ENCODE peak calls at places on chromosomes 5 and 9, in seven cellular contexts. One of them, this sample, is unnamed.

GRCh38 chr9:79471577-79472543 is 99.9 kb upstream of the TLE4 start:
- DNase-seq in BE2C: peak
- DNase-seq in progenitor cell of endocrine pancreas: no peak
- DNase-seq in epithelial cell of proximal tubule: no peak
- DNase-seq in fibroblast of the aortic adventitia: peak
- DNase-seq in PC-9: no peak
- DNase-seq in lower lobe of right lung: peak
- DNase-seq in this sample: peak

GRCh38 chr5:79088507-79088906 is 18.9 kb downstream of the BHMT2 start:
- DNase-seq in lower lobe of right lung: no peak
- DNase-seq in PC-9: no peak
- DNase-seq in fibroblast of the aortic adventitia: no peak
- DNase-seq in BE2C: no peak
- DNase-seq in epithelial cell of proximal tubule: no peak
- DNase-seq in progenitor cell of endocrine pancreas: no peak
- DNase-seq in this sample: no peak

GRCh38 chr9:132481467-132481866 is 71.5 kb downstream of the CFAP77 start:
- DNase-seq in PC-9: no peak
- DNase-seq in BE2C: no peak
- DNase-seq in epithelial cell of proximal tubule: no peak
- DNase-seq in fibroblast of the aortic adventitia: no peak
- DNase-seq in lower lobe of right lung: no peak
- DNase-seq in progenitor cell of endocrine pancreas: no peak
- DNase-seq in this sample: no peak

GRCh38 chr5:69451941-69452652 is 37.2 kb downstream of the MARVELD2 start:
- DNase-seq in lower lobe of right lung: no peak
- DNase-seq in epithelial cell of proximal tubule: no peak
- DNase-seq in progenitor cell of endocrine pancreas: no peak
- DNase-seq in fibroblast of the aortic adventitia: no peak
- DNase-seq in PC-9: no peak
- DNase-seq in BE2C: no peak
- DNase-seq in this sample: no peak

GRCh38 chr9:107137495-107138202 is 145.4 kb upstream of the RAD23B start:
- DNase-seq in progenitor cell of endocrine pancreas: no peak
- DNase-seq in BE2C: peak
- DNase-seq in epithelial cell of proximal tubule: no peak
- DNase-seq in fibroblast of the aortic adventitia: peak
- DNase-seq in PC-9: no peak
- DNase-seq in lower lobe of right lung: no peak
- DNase-seq in this sample: no peak

GRCh38 chr5:9035346-9035745 is 510.5 kb downstream of the SEMA5A start:
- DNase-seq in fibroblast of the aortic adventitia: no peak
- DNase-seq in epithelial cell of proximal tubule: no peak
- DNase-seq in PC-9: no peak
- DNase-seq in BE2C: no peak
- DNase-seq in lower lobe of right lung: no peak
- DNase-seq in progenitor cell of endocrine pancreas: no peak
- DNase-seq in this sample: no peak

GRCh38 chr5:136028782-136029742 is at the start of gene TGFBI:
- DNase-seq in PC-9: peak
- DNase-seq in BE2C: no peak
- DNase-seq in epithelial cell of proximal tubule: no peak
- DNase-seq in progenitor cell of endocrine pancreas: peak
- DNase-seq in fibroblast of the aortic adventitia: peak
- DNase-seq in lower lobe of right lung: peak
- DNase-seq in this sample: no peak

GRCh38 chr5:10566556-10567068 is 2.7 kb downstream of the ANKRD33B start:
- DNase-seq in BE2C: no peak
- DNase-seq in PC-9: no peak
- DNase-seq in lower lobe of right lung: no peak
- DNase-seq in progenitor cell of endocrine pancreas: no peak
- DNase-seq in fibroblast of the aortic adventitia: no peak
- DNase-seq in epithelial cell of proximal tubule: no peak
- DNase-seq in this sample: no peak

GRCh38 chr9:119004618-119004990 is 364.6 kb downstream of the BRINP1 start:
- DNase-seq in lower lobe of right lung: no peak
- DNase-seq in progenitor cell of endocrine pancreas: no peak
- DNase-seq in epithelial cell of proximal tubule: peak
- DNase-seq in PC-9: no peak
- DNase-seq in BE2C: no peak
- DNase-seq in fibroblast of the aortic adventitia: peak
- DNase-seq in this sample: peak

GRCh38 chr9:99266136-99267023 is 44.3 kb downstream of the SEC61B start:
- DNase-seq in BE2C: peak
- DNase-seq in PC-9: peak
- DNase-seq in fibroblast of the aortic adventitia: peak
- DNase-seq in epithelial cell of proximal tubule: no peak
- DNase-seq in lower lobe of right lung: peak
- DNase-seq in progenitor cell of endocrine pancreas: peak
- DNase-seq in this sample: no peak

GRCh38 chr5:168651654-168652053 is 72.5 kb upstream of the PANK3 start:
- DNase-seq in BE2C: no peak
- DNase-seq in epithelial cell of proximal tubule: no peak
- DNase-seq in lower lobe of right lung: no peak
- DNase-seq in progenitor cell of endocrine pancreas: no peak
- DNase-seq in fibroblast of the aortic adventitia: peak
- DNase-seq in PC-9: no peak
- DNase-seq in this sample: no peak

GRCh38 chr9:93525476-93525875 is 50.9 kb upstream of the PHF2 start:
- DNase-seq in fibroblast of the aortic adventitia: peak
- DNase-seq in PC-9: no peak
- DNase-seq in BE2C: no peak
- DNase-seq in lower lobe of right lung: no peak
- DNase-seq in epithelial cell of proximal tubule: no peak
- DNase-seq in progenitor cell of endocrine pancreas: no peak
- DNase-seq in this sample: no peak

GRCh38 chr5:73204302-73204701 is 31.3 kb downstream of the TMEM174 start:
- DNase-seq in BE2C: no peak
- DNase-seq in lower lobe of right lung: no peak
- DNase-seq in PC-9: no peak
- DNase-seq in epithelial cell of proximal tubule: no peak
- DNase-seq in fibroblast of the aortic adventitia: no peak
- DNase-seq in progenitor cell of endocrine pancreas: no peak
- DNase-seq in this sample: no peak

GRCh38 chr5:98899456-98899855 is 29.4 kb downstream of the CHD1 start:
- DNase-seq in PC-9: no peak
- DNase-seq in BE2C: no peak
- DNase-seq in fibroblast of the aortic adventitia: no peak
- DNase-seq in epithelial cell of proximal tubule: no peak
- DNase-seq in progenitor cell of endocrine pancreas: no peak
- DNase-seq in lower lobe of right lung: no peak
- DNase-seq in this sample: no peak

GRCh38 chr5:116360008-116360853 is 214.4 kb downstream of the SEMA6A start:
- DNase-seq in BE2C: peak
- DNase-seq in PC-9: no peak
- DNase-seq in fibroblast of the aortic adventitia: peak
- DNase-seq in progenitor cell of endocrine pancreas: no peak
- DNase-seq in lower lobe of right lung: no peak
- DNase-seq in epithelial cell of proximal tubule: no peak
- DNase-seq in this sample: no peak

GRCh38 chr9:68560131-68560844 is 19.6 kb upstream of the TMEM252 start:
- DNase-seq in epithelial cell of proximal tubule: peak
- DNase-seq in progenitor cell of endocrine pancreas: no peak
- DNase-seq in lower lobe of right lung: peak
- DNase-seq in PC-9: no peak
- DNase-seq in fibroblast of the aortic adventitia: peak
- DNase-seq in BE2C: peak
- DNase-seq in this sample: peak

GRCh38 chr5:150309898-150310269 is 7.2 kb upstream of the ARSI start:
- DNase-seq in lower lobe of right lung: no peak
- DNase-seq in progenitor cell of endocrine pancreas: no peak
- DNase-seq in epithelial cell of proximal tubule: no peak
- DNase-seq in fibroblast of the aortic adventitia: no peak
- DNase-seq in PC-9: no peak
- DNase-seq in BE2C: no peak
- DNase-seq in this sample: no peak

GRCh38 chr9:123360161-123361085 is 4.4 kb downstream of the CRB2 start:
- DNase-seq in progenitor cell of endocrine pancreas: peak
- DNase-seq in lower lobe of right lung: peak
- DNase-seq in fibroblast of the aortic adventitia: no peak
- DNase-seq in BE2C: peak
- DNase-seq in epithelial cell of proximal tubule: no peak
- DNase-seq in PC-9: peak
- DNase-seq in this sample: no peak

GRCh38 chr9:18920141-18920611 is 112.8 kb downstream of the SAXO1 start:
- DNase-seq in fibroblast of the aortic adventitia: peak
- DNase-seq in progenitor cell of endocrine pancreas: no peak
- DNase-seq in PC-9: no peak
- DNase-seq in BE2C: no peak
- DNase-seq in epithelial cell of proximal tubule: no peak
- DNase-seq in lower lobe of right lung: no peak
- DNase-seq in this sample: no peak

GRCh38 chr9:114047717-114048116 is 30.4 kb downstream of the AMBP start:
- DNase-seq in fibroblast of the aortic adventitia: peak
- DNase-seq in PC-9: no peak
- DNase-seq in progenitor cell of endocrine pancreas: no peak
- DNase-seq in lower lobe of right lung: no peak
- DNase-seq in BE2C: peak
- DNase-seq in epithelial cell of proximal tubule: no peak
- DNase-seq in this sample: no peak

GRCh38 chr9:125429476-125430160 is 168.0 kb downstream of the GAPVD1 start:
- DNase-seq in epithelial cell of proximal tubule: no peak
- DNase-seq in fibroblast of the aortic adventitia: no peak
- DNase-seq in progenitor cell of endocrine pancreas: no peak
- DNase-seq in lower lobe of right lung: peak
- DNase-seq in PC-9: no peak
- DNase-seq in BE2C: no peak
- DNase-seq in this sample: no peak

GRCh38 chr5:143106175-143106574 is 297.3 kb downstream of the NR3C1 start:
- DNase-seq in fibroblast of the aortic adventitia: peak
- DNase-seq in PC-9: peak
- DNase-seq in epithelial cell of proximal tubule: no peak
- DNase-seq in BE2C: peak
- DNase-seq in lower lobe of right lung: no peak
- DNase-seq in progenitor cell of endocrine pancreas: no peak
- DNase-seq in this sample: no peak

GRCh38 chr9:89225587-89225986 is 47.0 kb upstream of the SHC3 start:
- DNase-seq in fibroblast of the aortic adventitia: peak
- DNase-seq in epithelial cell of proximal tubule: no peak
- DNase-seq in lower lobe of right lung: no peak
- DNase-seq in PC-9: no peak
- DNase-seq in BE2C: no peak
- DNase-seq in progenitor cell of endocrine pancreas: no peak
- DNase-seq in this sample: no peak
- TF ChIP-seq CTCF in fibroblast of the aortic adventitia: peak
- TF ChIP-seq CTCF in epithelial cell of proximal tubule: no peak
- TF ChIP-seq CTCF in lower lobe of right lung: no peak
- TF ChIP-seq CTCF in PC-9: no peak
- TF ChIP-seq CTCF in BE2C: no peak
- TF ChIP-seq CTCF in progenitor cell of endocrine pancreas: no peak
- TF ChIP-seq CTCF in this sample: no peak

GRCh38 chr9:136925414-136926153 is 19.0 kb downstream of the FBXW5 start:
- DNase-seq in BE2C: no peak
- DNase-seq in fibroblast of the aortic adventitia: no peak
- DNase-seq in progenitor cell of endocrine pancreas: no peak
- DNase-seq in PC-9: no peak
- DNase-seq in lower lobe of right lung: no peak
- DNase-seq in epithelial cell of proximal tubule: no peak
- DNase-seq in this sample: no peak
- TF ChIP-seq CTCF in BE2C: peak
- TF ChIP-seq CTCF in fibroblast of the aortic adventitia: no peak
- TF ChIP-seq CTCF in progenitor cell of endocrine pancreas: no peak
- TF ChIP-seq CTCF in PC-9: no peak
- TF ChIP-seq CTCF in lower lobe of right lung: no peak
- TF ChIP-seq CTCF in epithelial cell of proximal tubule: no peak
- TF ChIP-seq CTCF in this sample: no peak

GRCh38 chr5:3593771-3594513 is 1.7 kb upstream of the IRX1 start:
- DNase-seq in epithelial cell of proximal tubule: no peak
- DNase-seq in BE2C: no peak
- DNase-seq in PC-9: no peak
- DNase-seq in progenitor cell of endocrine pancreas: no peak
- DNase-seq in fibroblast of the aortic adventitia: no peak
- DNase-seq in lower lobe of right lung: no peak
- DNase-seq in this sample: no peak

GRCh38 chr5:3590253-3590966 is 5.2 kb upstream of the IRX1 start:
- DNase-seq in PC-9: no peak
- DNase-seq in fibroblast of the aortic adventitia: no peak
- DNase-seq in BE2C: no peak
- DNase-seq in lower lobe of right lung: no peak
- DNase-seq in epithelial cell of proximal tubule: no peak
- DNase-seq in progenitor cell of endocrine pancreas: no peak
- DNase-seq in this sample: no peak

GRCh38 chr5:3594514-3595101 is 1.0 kb upstream of the IRX1 start:
- DNase-seq in PC-9: no peak
- DNase-seq in BE2C: no peak
- DNase-seq in epithelial cell of proximal tubule: no peak
- DNase-seq in progenitor cell of endocrine pancreas: no peak
- DNase-seq in lower lobe of right lung: peak
- DNase-seq in fibroblast of the aortic adventitia: peak
- DNase-seq in this sample: no peak

GRCh38 chr5:3592298-3592697 is 3.3 kb upstream of the IRX1 start:
- DNase-seq in fibroblast of the aortic adventitia: no peak
- DNase-seq in PC-9: no peak
- DNase-seq in progenitor cell of endocrine pancreas: no peak
- DNase-seq in lower lobe of right lung: no peak
- DNase-seq in BE2C: no peak
- DNase-seq in epithelial cell of proximal tubule: no peak
- DNase-seq in this sample: no peak

DNA sequence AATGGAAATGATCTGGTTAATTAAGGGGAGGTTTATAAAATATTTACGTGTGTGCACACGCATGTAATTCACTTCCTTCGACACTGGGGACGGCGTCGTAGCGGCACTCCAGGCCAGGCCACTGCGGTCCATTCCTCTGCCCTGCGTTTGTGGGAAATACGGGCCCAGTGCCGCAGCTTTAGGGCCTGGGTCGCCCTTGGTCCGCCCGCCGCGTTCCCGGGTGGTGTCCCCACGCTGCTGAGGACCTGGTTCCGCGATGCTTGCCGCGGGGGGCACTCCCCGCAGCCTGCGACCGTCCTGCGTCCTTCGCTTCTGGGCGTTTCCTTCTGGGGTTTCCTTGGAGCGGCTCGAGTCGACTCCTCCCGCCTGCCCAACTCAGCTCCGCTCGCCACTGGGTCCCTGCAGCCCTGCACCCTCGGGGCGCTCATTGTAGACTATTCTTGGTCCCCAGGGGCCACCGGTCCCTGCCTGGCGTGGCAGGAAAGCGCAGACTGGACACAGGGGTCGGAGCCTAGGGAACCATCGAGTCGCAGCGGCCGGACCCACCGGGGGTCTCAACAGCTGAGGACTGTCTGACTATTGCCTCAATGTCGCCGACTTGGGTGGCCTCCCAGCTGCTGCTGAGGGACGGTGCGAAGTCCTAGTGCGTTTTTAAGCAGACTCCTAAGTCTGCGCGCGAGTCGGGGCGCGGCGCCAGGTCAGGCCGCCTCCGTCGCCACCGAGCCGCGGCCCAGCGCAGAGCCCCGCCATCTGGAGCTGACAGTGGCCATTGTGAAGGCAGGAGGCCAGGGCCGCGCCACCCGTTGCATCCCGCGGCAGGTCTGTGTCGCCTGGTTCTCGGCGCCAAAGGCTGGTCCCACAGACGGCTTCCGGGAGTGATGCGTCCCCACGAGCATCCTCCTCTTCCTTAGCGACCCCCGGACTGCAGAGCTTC is 4.4 kb upstream of the IRX1 start:
- DNase-seq in BE2C: no peak
- DNase-seq in progenitor cell of endocrine pancreas: no peak
- DNase-seq in PC-9: no peak
- DNase-seq in epithelial cell of proximal tubule: no peak
- DNase-seq in fibroblast of the aortic adventitia: no peak
- DNase-seq in lower lobe of right lung: no peak
- DNase-seq in this sample: no peak
- TF ChIP-seq CTCF in BE2C: no peak
- TF ChIP-seq CTCF in progenitor cell of endocrine pancreas: peak
- TF ChIP-seq CTCF in PC-9: no peak
- TF ChIP-seq CTCF in epithelial cell of proximal tubule: no peak
- TF ChIP-seq CTCF in fibroblast of the aortic adventitia: peak
- TF ChIP-seq CTCF in lower lobe of right lung: no peak
- TF ChIP-seq CTCF in this sample: peak

GRCh38 chr5:94241288-94241651 is 377.1 kb downstream of the KIAA0825 start:
- DNase-seq in lower lobe of right lung: no peak
- DNase-seq in PC-9: no peak
- DNase-seq in BE2C: no peak
- DNase-seq in epithelial cell of proximal tubule: no peak
- DNase-seq in fibroblast of the aortic adventitia: no peak
- DNase-seq in progenitor cell of endocrine pancreas: no peak
- DNase-seq in this sample: no peak
- TF ChIP-seq CTCF in lower lobe of right lung: no peak
- TF ChIP-seq CTCF in PC-9: no peak
- TF ChIP-seq CTCF in BE2C: no peak
- TF ChIP-seq CTCF in epithelial cell of proximal tubule: no peak
- TF ChIP-seq CTCF in fibroblast of the aortic adventitia: no peak
- TF ChIP-seq CTCF in progenitor cell of endocrine pancreas: no peak
- TF ChIP-seq CTCF in this sample: no peak